ENCODE peak calls at places on chromosome 19, in ten cellular contexts. R is tibial nerve, U is GM12878, V is body of pancreas, Z is breast epithelium, X is stomach, C is ovary, B is heart left ventricle, S is lower leg skin, E is right lobe of liver. N is an unnamed sample.

GRCh38 chr19:29805026-29805925 is 6.5 kb upstream of the CCNE1 start:
- DNase-seq in S (no peak), B (no peak), E (no peak), C (no peak), X (no peak), R (no peak), U (no peak), V (peak; percentile 16), Z (no peak), N (peak; percentile 83)

GRCh38 chr19:21101511-21102242 is 19.7 kb downstream of the ZNF714 start:
- DNase-seq in X (no peak), S (no peak), B (no peak), U (no peak), R (no peak), V (no peak), E (no peak), C (no peak), Z (no peak), N (no peak)

GRCh38 chr19:51702103-51702753 is 9.1 kb downstream of the SPACA6 start:
- DNase-seq in U (no peak), R (peak; percentile 88), X (peak; percentile 92), S (peak; percentile 74), V (peak; percentile 87), Z (peak; percentile 90), B (peak; percentile 75), C (peak; percentile 95), E (peak; percentile 58), N (peak; percentile 93)

GRCh38 chr19:47848871-47849473 is 10.1 kb upstream of the TPRX2 start:
- DNase-seq in E (no peak), Z (no peak), R (no peak), U (no peak), C (no peak), B (no peak), V (peak; percentile 18), S (no peak), X (no peak), N (no peak)

GRCh38 chr19:6450166-6450565 is 9.4 kb downstream of the SLC25A23 start:
- DNase-seq in V (no peak), X (no peak), B (no peak), S (no peak), U (no peak), Z (no peak), R (no peak), C (no peak), E (no peak), N (no peak)

GRCh38 chr19:35032356-35032865 is 2.1 kb downstream of the SCN1B start:
- DNase-seq in S (no peak), E (no peak), Z (no peak), V (no peak), R (no peak), B (no peak), U (no peak), C (no peak), X (no peak), N (no peak)

GRCh38 chr19:7177926-7178325 is 108.4 kb downstream of the ZNF557 start:
- DNase-seq in V (no peak), C (no peak), S (no peak), X (no peak), E (no peak), Z (no peak), R (no peak), B (no peak), U (no peak), N (no peak)

GRCh38 chr19:11539495-11540365 is 1.1 kb downstream of the CNN1 start:
- DNase-seq in X (no peak), E (no peak), Z (no peak), B (peak; percentile 63), V (no peak), R (no peak), S (no peak), U (no peak), C (peak; percentile 75), N (no peak)

GRCh38 chr19:6925801-6926751 is 38.7 kb downstream of the ADGRE1 start:
- DNase-seq in X (no peak), S (no peak), C (no peak), Z (no peak), B (no peak), V (no peak), E (no peak), R (no peak), U (peak; percentile 68), N (no peak)

GRCh38 chr19:14676762-14677161 is 2.1 kb upstream of the ADGRE3 start:
- DNase-seq in S (no peak), X (no peak), C (no peak), Z (no peak), B (no peak), U (no peak), V (no peak), E (no peak), R (no peak), N (no peak)

GRCh38 chr19:43826787-43827754 is at the start of gene ZNF283:
- DNase-seq in Z (peak; percentile 88), C (peak; percentile 91), V (peak; percentile 90), E (peak; percentile 85), B (peak; percentile 89), U (peak; percentile 28), S (peak; percentile 85), R (peak; percentile 86), X (peak; percentile 91), N (peak; percentile 90)
- TF ChIP-seq POLR2A in Z (no peak), C (no peak), V (peak; percentile 35), E (peak; percentile 31), B (no peak), U (peak; percentile 27), S (no peak), R (no peak), X (no peak), N (no peak)

DNA sequence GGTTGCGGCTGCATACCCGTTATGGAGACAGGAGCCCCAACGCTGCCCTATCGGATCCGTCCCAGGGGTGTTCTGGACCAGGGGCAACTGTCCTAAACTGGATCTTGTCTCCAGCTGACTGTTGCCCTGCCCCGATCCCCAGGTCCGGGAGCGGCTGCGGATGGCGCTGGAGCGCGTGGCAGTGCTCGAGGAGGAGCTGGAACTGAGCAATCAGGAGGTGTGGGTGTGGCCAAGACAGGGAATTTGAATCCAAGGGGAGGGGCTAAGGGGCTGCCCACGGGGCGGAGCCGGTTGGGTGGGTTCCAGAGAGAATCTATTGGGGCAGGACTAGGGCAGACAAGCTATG is 9.9 kb downstream of the PPFIA3 start:
- DNase-seq in X (no peak), Z (no peak), R (no peak), U (no peak), S (no peak), B (no peak), C (no peak), V (no peak), E (no peak), N (no peak)
- H3K4me3 ChIP-seq in X (no peak overlapping the region), Z (no peak overlapping the region), R (no peak overlapping the region), U (no peak overlapping the region), S (no peak overlapping the region), B (no peak overlapping the region), C (no peak overlapping the region), V (no peak overlapping the region), E (no peak overlapping the region), N (no peak overlapping the region)

DNA sequence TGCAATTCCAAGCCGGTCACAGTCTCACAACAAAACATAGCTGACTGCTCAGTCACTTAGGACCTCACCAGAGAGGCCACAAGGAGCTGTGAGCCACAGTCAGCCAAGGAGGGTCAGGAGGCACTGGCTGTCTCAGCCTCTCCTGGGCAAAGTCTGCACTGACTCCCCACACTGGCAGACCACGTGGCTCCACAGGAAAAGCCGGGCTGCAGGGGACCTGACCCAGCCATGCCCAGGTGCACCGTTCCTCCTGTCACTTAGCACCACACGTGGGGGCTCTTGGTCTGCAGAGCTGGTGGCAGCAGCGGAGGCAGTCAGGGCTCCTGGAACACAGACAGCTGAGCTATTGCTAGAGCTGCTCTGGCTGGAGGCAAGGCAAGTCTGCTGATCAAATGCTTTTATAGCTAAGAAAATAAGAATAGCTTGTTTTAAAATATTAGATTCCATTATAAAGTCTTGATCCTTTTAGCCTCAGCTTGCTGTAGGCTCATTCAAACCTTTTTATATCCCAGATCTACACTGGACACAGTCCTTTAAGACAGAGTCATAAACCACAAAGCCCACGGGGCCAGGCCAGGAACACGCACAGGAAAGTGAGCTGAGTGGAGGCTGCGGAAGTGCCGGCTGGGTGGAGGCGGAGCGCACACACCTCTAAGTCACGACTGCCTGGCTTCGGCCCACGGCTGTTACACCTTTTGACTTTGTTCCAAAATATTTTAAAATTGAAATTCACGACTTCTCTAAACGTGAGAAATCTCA is 744.1 kb downstream of the UQCRFS1 start:
- DNase-seq in V (peak; percentile 19), C (no peak), X (no peak), E (peak; percentile 70), Z (no peak), B (no peak), U (no peak), S (no peak), R (no peak), N (no peak)
- TF ChIP-seq CTCF in V (no peak), C (no peak), X (no peak), E (no peak), Z (no peak), B (no peak), U (no peak), S (no peak), R (no peak), N (no peak)

GRCh38 chr19:4069331-4069959 is 2.7 kb upstream of the ZBTB7A start:
- DNase-seq in B (no peak), V (no peak), R (no peak), Z (no peak), U (no peak), S (no peak), C (no peak), E (peak; percentile 56), X (no peak), N (peak; percentile 58)

GRCh38 chr19:4068058-4068966 is 1.6 kb upstream of the ZBTB7A start:
- DNase-seq in E (peak; percentile 36), R (no peak), V (no peak), Z (no peak), B (no peak), C (no peak), X (no peak), S (no peak), U (no peak), N (no peak)

GRCh38 chr19:4066176-4066606 is 508 bp downstream of the ZBTB7A start:
- DNase-seq in V (peak; percentile 59), R (no peak), B (peak; percentile 61), X (no peak), C (peak; percentile 86), U (no peak), S (no peak), Z (no peak), E (peak; percentile 71), N (peak; percentile 60)

GRCh38 chr19:4066682-4067395 is at the start of gene ZBTB7A:
- DNase-seq in E (peak; percentile 81), R (peak; percentile 77), S (peak; percentile 89), U (no peak), Z (peak; percentile 79), C (peak; percentile 83), X (peak; percentile 91), V (peak; percentile 82), B (peak; percentile 87), N (peak; percentile 81)

DNA sequence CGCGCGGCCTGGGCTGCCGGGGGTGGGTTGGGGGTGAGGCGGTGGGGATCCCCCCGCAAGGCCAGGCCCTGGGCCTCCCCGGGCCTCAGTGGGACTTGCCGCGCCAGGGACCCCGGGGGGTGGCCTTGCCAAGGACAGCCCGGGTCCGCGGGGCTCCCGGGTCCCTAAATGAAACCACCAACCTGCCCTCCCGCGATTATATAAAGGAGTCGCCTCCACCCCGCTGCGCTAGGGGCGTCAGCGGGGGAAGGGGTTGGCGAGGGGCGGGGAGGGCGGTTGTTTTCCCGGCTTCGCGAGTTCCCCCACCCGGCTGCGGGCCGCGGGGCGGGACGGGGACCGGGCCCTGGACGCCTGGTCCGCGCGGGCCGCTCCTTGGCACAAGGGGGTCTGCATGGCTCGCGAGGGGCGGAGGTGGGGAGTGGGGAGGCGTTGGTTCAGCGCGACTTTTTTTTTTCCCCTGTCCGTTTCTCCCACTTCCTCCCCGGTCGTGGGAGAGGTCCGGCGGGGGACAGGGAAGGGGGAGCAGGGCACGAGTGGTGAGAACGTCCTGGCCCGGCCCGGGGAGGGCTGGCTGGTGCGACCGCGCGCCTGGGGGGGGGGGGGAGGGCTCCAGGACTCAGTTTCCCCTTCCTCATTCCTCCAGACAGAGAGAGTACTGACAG is 828 bp upstream of the ZBTB7A start:
- DNase-seq in V (no peak), U (no peak), B (no peak), S (no peak), E (no peak), Z (no peak), X (no peak), R (no peak), C (peak; percentile 68), N (no peak)
- TF ChIP-seq POLR2A in V (peak; percentile 44), U (no peak), B (no peak), S (no peak), E (peak; percentile 30), Z (no peak), X (no peak), R (no peak), C (no peak), N (no peak)